ENCODE peak calls at places on chromosomes 12 and 14, in four cellular contexts. W is heart right ventricle, O is GM10248, N is lower lobe of right lung. M is an unnamed sample.

GRCh38 chr14:93702946-93703345 is 85.3 kb downstream of the PRIMA1 start:
- DNase-seq in W (no peak), O (no peak), N (no peak), M (no peak)

GRCh38 chr12:131831021-131831571 is 2.9 kb downstream of the MMP17 start:
- DNase-seq in W (no peak), O (no peak), N (no peak), M (no peak)

GRCh38 chr12:102634216-102634615 is 153.9 kb upstream of the IGF1 start:
- DNase-seq in W (no peak), O (no peak), N (no peak), M (no peak)

GRCh38 chr12:107079172-107080011 is 14.0 kb downstream of the CRY1 start:
- DNase-seq in W (no peak), O (no peak), N (no peak), M (no peak)

GRCh38 chr12:131195796-131196195 is 242.1 kb downstream of the ADGRD1 start:
- DNase-seq in W (no peak), O (peak; percentile 2), N (no peak), M (no peak)

GRCh38 chr14:62206456-62206855 is 444.2 kb downstream of the SNAPC1 start:
- DNase-seq in W (no peak), O (no peak), N (no peak), M (no peak)

GRCh38 chr14:105393151-105393550 is 5.2 kb upstream of the TEX22 start:
- DNase-seq in W (no peak), O (no peak), N (no peak), M (no peak)

GRCh38 chr12:85278598-85279448 is 1.2 kb upstream of the ALX1 start:
- DNase-seq in W (no peak), O (no peak), N (peak; percentile 32), M (no peak)

GRCh38 chr12:87793134-87793533 is 236.1 kb downstream of the C12orf50 start:
- DNase-seq in W (no peak), O (no peak), N (no peak), M (no peak)

GRCh38 chr14:70822706-70823185 is 13.4 kb upstream of the MAP3K9 start:
- DNase-seq in W (peak; percentile 34), O (peak; percentile 32), N (peak; percentile 56), M (no peak)

GRCh38 chr14:60214003-60214402 is 35.0 kb upstream of the PPM1A start:
- DNase-seq in W (no peak), O (no peak), N (no peak), M (no peak)

GRCh38 chr14:31084385-31084784 is 58.2 kb upstream of the STRN3 start:
- DNase-seq in W (no peak), O (peak; percentile 47), N (no peak), M (no peak)

GRCh38 chr14:94029671-94030203 is 3.6 kb downstream of the OTUB2 start:
- DNase-seq in W (no peak), O (no peak), N (no peak), M (no peak)

GRCh38 chr12:122123051-122123760 is 44.6 kb downstream of the MLXIP start:
- DNase-seq in W (peak; percentile 77), O (peak; percentile 83), N (peak; percentile 53), M (no peak)

GRCh38 chr12:53268637-53269562 is 801 bp downstream of the ESPL1 start:
- DNase-seq in W (no peak), O (no peak), N (no peak), M (no peak)
- TF ChIP-seq CTCF in W (no peak), O (no peak), N (no peak), M (no peak)

DNA sequence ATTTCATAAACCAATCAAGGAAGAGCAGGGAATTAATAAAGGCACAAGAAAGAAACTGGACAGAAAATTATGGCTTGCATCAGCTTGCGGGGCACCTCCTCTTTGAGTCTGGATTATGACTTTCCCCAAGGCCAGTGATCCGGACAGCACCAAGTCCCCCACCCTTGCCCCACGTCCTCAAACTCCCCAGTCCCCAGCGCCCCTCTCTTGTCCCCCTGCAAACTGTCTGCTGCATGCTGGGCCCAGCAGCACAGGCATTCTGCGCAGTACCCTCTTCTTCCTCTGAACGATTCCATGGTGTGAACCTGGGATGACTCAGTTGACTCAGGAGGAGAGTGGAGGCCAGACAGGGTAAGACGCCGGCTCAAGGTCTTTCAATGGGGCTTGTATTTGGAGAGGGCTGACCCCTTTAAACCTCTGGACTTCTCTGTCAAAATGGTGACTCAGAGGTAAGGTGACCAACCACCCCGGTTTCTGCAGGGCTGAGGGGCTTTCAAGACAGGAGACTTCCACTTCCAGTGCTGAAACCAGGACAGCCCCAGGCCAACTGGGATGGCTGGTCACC is 13.5 kb downstream of the C14orf132 start:
- DNase-seq in W (no peak), O (no peak), N (no peak), M (no peak)
- TF ChIP-seq CTCF in W (no peak), O (no peak), N (no peak), M (no peak)

GRCh38 chr14:102591372-102591943 is 991 bp upstream of the RCOR1 start:
- DNase-seq in W (peak; percentile 51), O (no peak), N (peak; percentile 58), M (no peak)

GRCh38 chr14:102588821-102589220 is 3.6 kb upstream of the RCOR1 start:
- DNase-seq in W (no peak), O (no peak), N (no peak), M (no peak)

GRCh38 chr14:102591944-102592772 is at the start of gene RCOR1:
- DNase-seq in W (peak; percentile 98), O (peak; percentile 99), N (peak; percentile 99), M (peak; percentile 97)

GRCh38 chr14:102589761-102590290 is 2.6 kb upstream of the RCOR1 start:
- DNase-seq in W (no peak), O (no peak), N (no peak), M (no peak)

DNA sequence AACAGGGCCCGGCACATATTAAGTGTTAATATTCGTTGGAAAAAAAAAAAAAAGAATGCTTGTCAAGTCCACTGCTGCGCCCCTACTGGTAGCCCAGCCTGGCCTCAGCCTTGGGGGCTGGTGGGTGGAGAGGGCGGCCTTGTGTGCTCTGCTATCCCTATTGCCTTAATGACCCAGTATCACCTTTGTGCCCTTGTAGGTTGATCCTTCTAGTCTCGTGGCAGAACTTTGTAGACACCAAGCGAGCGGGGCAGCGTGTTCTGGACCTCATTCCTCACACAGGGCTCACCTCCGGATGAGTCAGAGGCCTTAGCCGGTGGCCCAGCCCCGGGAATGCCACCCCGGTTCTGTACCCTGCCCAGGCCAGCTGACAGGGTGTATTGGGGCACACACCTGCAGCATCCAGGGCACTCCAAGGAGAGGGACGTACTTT is 1.8 kb upstream of the RCOR1 start:
- DNase-seq in W (peak; percentile 27), O (no peak), N (peak; percentile 55), M (no peak)
- TF ChIP-seq CTCF in W (peak; percentile 54), O (peak; percentile 6), N (peak; percentile 38), M (peak; percentile 28)

GRCh38 chr14:96739511-96739910 is 57.7 kb upstream of the VRK1 start:
- DNase-seq in W (no peak), O (no peak), N (no peak), M (no peak)

GRCh38 chr14:96737869-96738268 is 59.3 kb upstream of the VRK1 start:
- DNase-seq in W (no peak), O (no peak), N (no peak), M (no peak)

GRCh38 chr14:96735509-96735908 is 61.7 kb upstream of the VRK1 start:
- DNase-seq in W (no peak), O (no peak), N (no peak), M (no peak)

GRCh38 chr14:96730386-96730785 is 66.8 kb upstream of the VRK1 start:
- DNase-seq in W (no peak), O (no peak), N (no peak), M (no peak)

GRCh38 chr14:96734076-96734622 is 63.0 kb upstream of the VRK1 start:
- DNase-seq in W (no peak), O (no peak), N (no peak), M (no peak)
- TF ChIP-seq CTCF in W (no peak), O (no peak), N (no peak), M (no peak)

GRCh38 chr12:48956279-48957140 is 777 bp downstream of the ARF3 start:
- DNase-seq in W (peak; percentile 88), O (peak; percentile 59), N (peak; percentile 82), M (no peak)
- TF ChIP-seq CTCF in W (peak; percentile 7), O (peak; percentile 8), N (no peak), M (no peak)

GRCh38 chr12:22687677-22688076 is 62.7 kb downstream of the ETNK1 start:
- DNase-seq in W (no peak), O (no peak), N (no peak), M (no peak)

GRCh38 chr12:22684124-22684523 is 59.2 kb downstream of the ETNK1 start:
- DNase-seq in W (no peak), O (no peak), N (no peak), M (no peak)

GRCh38 chr12:22683131-22683530 is 58.2 kb downstream of the ETNK1 start:
- DNase-seq in W (no peak), O (no peak), N (no peak), M (no peak)

GRCh38 chr12:22682663-22683062 is 57.7 kb downstream of the ETNK1 start:
- DNase-seq in W (no peak), O (no peak), N (no peak), M (no peak)

DNA sequence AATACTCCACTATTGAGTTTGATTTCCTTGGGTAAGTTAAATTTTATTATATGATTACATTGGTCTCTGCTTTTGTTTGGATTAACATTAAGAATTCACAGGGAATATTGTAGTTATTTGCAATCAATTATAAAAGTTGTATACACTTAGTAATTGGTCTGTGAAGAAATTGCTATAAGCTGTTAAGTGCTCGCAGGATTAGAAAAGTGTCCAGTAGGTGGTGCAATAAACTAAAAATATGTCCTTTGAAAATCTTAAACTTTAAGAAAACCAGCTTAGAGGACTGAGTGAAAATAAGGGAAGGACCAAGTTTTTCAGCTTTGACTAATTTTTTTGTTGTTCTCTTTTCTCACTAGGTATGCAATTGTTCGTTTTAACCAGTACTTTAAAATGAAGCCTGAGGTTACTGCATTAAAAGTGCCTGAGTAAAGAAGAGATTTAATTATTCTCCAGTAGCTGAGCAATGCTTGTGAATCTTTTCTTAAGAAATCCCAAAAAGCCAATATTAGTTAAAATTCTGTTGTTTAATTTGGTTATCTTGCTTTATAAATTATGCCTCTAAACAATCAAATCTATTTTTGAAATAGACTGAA is 59.7 kb downstream of the ETNK1 start:
- DNase-seq in W (no peak), O (no peak), N (no peak), M (no peak)
- TF ChIP-seq CTCF in W (peak; percentile 74), O (peak; percentile 59), N (peak; percentile 56), M (peak; percentile 78)